ENCODE peak calls at places on chromosome 3, in nine cellular contexts. F is AG04450; K is HuH-7.5; Y is glutamatergic neuron; T is stimulated activated naive CD8-positive, alpha-beta T cell treated with anti-CD3 and anti-CD28 coated beads, Interleukin-15, Interleukin-2, amounts not matched to agents 100 U/mL and 50 U/mL, for 24 hours; J is progenitor cell of endocrine pancreas; D is left ventricle myocardium superior; V is stimulated activated CD8-positive, alpha-beta memory T cell treated with anti-CD3 and anti-CD28 coated beads, Interleukin-4, amount 100 ng/mL, for 1 hour; X is AG10803. A is an unnamed sample.
A peak's percentile ranks its signal among the peaks of the same experiment; 100 is the strongest.

GRCh38 chr3:175914785-175915184 is 1055.7 kb downstream of the NAALADL2 start:
- DNase-seq in F (no peak), K (no peak), Y (no peak), T (no peak), J (no peak), D (no peak), V (no peak), X (no peak), A (no peak)

GRCh38 chr3:160576621-160577020 is 11.2 kb upstream of the KPNA4 start:
- DNase-seq in F (no peak), K (no peak), Y (no peak), T (no peak), J (no peak), D (no peak), V (no peak), X (no peak), A (no peak)

GRCh38 chr3:2110597-2111117 is 12.0 kb downstream of the CNTN4 start:
- DNase-seq in F (no peak), K (no peak), Y (no peak), T (no peak), J (no peak), D (no peak), V (no peak), X (no peak), A (no peak)

GRCh38 chr3:31895471-31895870 is 85.6 kb downstream of the OSBPL10 start:
- DNase-seq in F (peak; percentile 39), K (no peak), Y (no peak), T (no peak), J (no peak), D (no peak), V (no peak), X (no peak), A (no peak)

GRCh38 chr3:111924283-111924682 is 54.5 kb upstream of the ABHD10 start:
- DNase-seq in F (no peak), K (no peak), Y (no peak), T (no peak), J (no peak), D (peak; percentile 76), V (no peak), X (no peak), A (no peak)

GRCh38 chr3:187809979-187810568 is 64.8 kb upstream of the BCL6 start:
- DNase-seq in F (no peak), K (no peak), Y (no peak), T (no peak), J (no peak), D (no peak), V (no peak), X (no peak), A (no peak)

GRCh38 chr3:123936400-123936799 is 24.6 kb downstream of the CCDC14 start:
- DNase-seq in F (no peak), K (no peak), Y (no peak), T (no peak), J (no peak), D (no peak), V (no peak), X (peak; percentile 21), A (no peak)

GRCh38 chr3:94483403-94483802 is 420.5 kb downstream of the NSUN3 start:
- DNase-seq in F (no peak), K (no peak), Y (no peak), T (no peak), J (no peak), D (no peak), V (no peak), X (no peak), A (no peak)

GRCh38 chr3:9747267-9747666 is 2.5 kb upstream of the OGG1 start:
- DNase-seq in F (no peak), K (no peak), Y (no peak), T (no peak), J (no peak), D (no peak), V (no peak), X (peak; percentile 24), A (no peak)

GRCh38 chr3:82354181-82354696 is 592.8 kb upstream of the GBE1 start:
- DNase-seq in F (no peak), K (no peak), Y (no peak), T (no peak), J (no peak), D (no peak), V (no peak), X (no peak), A (no peak)